ENCODE peak calls at places on chromosomes 4 and X, in six cellular contexts. S is K562, C is GM12892, R is HepG2, D is H1, B is GM12878. A is an unnamed sample.

GRCh38 chr4:74114234-74114633 is 15.2 kb upstream of the CXCL2 start:
- DNase-seq in S (no peak), C (no peak), R (no peak), D (no peak), B (no peak), A (no peak)

GRCh38 chr4:145887241-145887964 is 51.2 kb downstream of the ZNF827 start:
- DNase-seq in S (no peak), C (no peak), R (no peak), D (peak), B (no peak), A (no peak)

GRCh38 chr4:25076625-25077413 is 46.1 kb upstream of the LGI2 start:
- DNase-seq in S (no peak), C (no peak), R (no peak), D (no peak), B (no peak), A (no peak)

GRCh38 chrX:29693912-29694311 is 521.5 kb upstream of the MAGEB2 start:
- DNase-seq in S (no peak), C (no peak), R (no peak), D (no peak), B (no peak), A (no peak)

GRCh38 chrX:39907964-39908616 is 189.7 kb downstream of the BCOR start:
- DNase-seq in S (no peak), C (no peak), R (peak), D (no peak), B (no peak), A (no peak)

GRCh38 chr4:15368906-15369305 is 58.9 kb upstream of the C1QTNF7 start:
- DNase-seq in S (no peak), C (no peak), R (no peak), D (no peak), B (no peak), A (no peak)

GRCh38 chrX:3820170-3820569 is 106.7 kb upstream of the PRKX start:
- DNase-seq in S (no peak), C (no peak), R (no peak), D (no peak), B (no peak), A (no peak)

GRCh38 chrX:64313624-64314023 is 81.6 kb downstream of the MTMR8 start:
- DNase-seq in S (no peak), C (no peak), R (no peak), D (no peak), B (no peak), A (no peak)

GRCh38 chrX:129461801-129462456 is 61.4 kb downstream of the SMARCA1 start:
- DNase-seq in S (no peak), C (no peak), R (no peak), D (no peak), B (no peak), A (no peak)

GRCh38 chr4:26031704-26032103 is 117.7 kb downstream of the SMIM20 start:
- DNase-seq in S (no peak), C (no peak), R (peak), D (no peak), B (no peak), A (no peak)

GRCh38 chr4:123037809-123038208 is 115.4 kb upstream of the NUDT6 start:
- DNase-seq in S (no peak), C (no peak), R (peak), D (no peak), B (no peak), A (no peak)

GRCh38 chr4:48813984-48814383 is 16.9 kb upstream of the OCIAD1 start:
- DNase-seq in S (no peak), C (no peak), R (no peak), D (no peak), B (no peak), A (peak)

GRCh38 chrX:21974011-21974385 is 33.5 kb downstream of the SMS start:
- DNase-seq in S (no peak), C (no peak), R (no peak), D (no peak), B (peak), A (no peak)

DNA sequence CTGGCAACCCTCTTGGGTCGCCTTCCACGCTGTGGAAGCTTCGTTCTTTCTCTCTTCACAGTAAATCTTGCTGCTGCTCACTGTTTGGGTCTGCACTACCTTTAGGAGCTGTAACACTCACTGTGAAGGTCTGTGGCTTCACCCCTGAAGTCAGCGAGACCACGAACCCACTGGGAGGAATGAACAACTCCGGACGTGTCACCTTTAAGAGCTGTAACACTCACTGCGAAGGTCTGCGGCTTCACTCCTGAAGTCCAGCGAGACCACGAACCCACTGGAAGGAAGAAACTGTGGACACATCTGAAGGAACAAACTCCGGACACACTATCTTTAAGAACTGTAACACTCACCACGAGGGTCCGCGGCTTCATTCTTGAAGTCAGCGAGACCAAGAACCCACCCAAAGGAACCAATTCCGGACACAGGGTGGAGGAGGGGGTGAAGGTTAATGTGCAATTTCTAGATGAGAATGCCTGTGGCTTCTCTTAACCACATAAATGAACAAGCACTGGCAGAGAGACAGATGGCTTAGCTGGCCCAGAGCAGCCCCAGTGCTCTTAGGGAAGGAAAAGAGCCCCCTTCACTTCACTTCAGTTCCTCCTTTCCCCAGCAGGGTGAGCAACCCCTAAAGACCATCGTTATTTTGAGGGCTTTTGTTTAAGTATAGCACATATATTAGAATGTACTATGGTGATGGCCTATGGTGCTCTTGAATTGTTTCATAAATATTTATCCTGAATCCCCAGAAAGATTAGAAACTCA is 73.0 kb downstream of the LUZP4 start:
- DNase-seq in S (no peak), C (no peak), R (no peak), D (no peak), B (no peak), A (no peak)
- TF ChIP-seq TAF1 in S (no peak), C (no peak), R (no peak), D (no peak), B (no peak), A (no peak)

GRCh38 chr4:42326524-42326923 is 70.8 kb upstream of the SHISA3 start:
- DNase-seq in S (no peak), C (no peak), R (no peak), D (no peak), B (no peak), A (no peak)
- TF ChIP-seq POLR2AphosphoS5 in S (no peak), C (no peak), R (no peak), D (no peak), B (no peak), A (no peak)

GRCh38 chrX:53433651-53434639 is at the start of gene HSD17B10:
- DNase-seq in S (peak), C (peak), R (peak), D (no peak), B (peak), A (peak)
- TF ChIP-seq POLR2A in S (peak), C (peak), R (peak), D (peak), B (peak), A (peak)

DNA sequence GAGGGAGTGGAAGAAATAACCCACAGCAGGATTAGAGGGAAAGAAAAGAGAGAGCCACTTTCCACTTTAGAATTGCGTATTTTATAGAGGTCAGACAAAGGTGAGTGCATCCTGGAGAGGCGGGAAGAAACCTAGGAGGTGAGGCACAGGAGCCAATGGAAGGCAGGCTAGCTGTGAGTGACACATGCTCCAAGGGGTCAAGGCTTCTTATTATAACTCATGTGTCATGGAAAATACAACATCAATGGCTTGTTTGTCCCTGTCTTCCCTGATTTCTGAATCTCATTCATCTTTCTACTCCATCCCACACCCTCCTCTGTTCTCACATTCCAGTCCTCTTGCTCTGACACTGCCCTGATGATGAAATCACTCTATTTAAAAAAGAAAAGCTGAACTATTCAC is 14.4 kb downstream of the ANXA3 start:
- DNase-seq in S (no peak), C (no peak), R (peak), D (no peak), B (no peak), A (no peak)
- TF ChIP-seq TAF1 in S (no peak), C (no peak), R (no peak), D (no peak), B (no peak), A (no peak)

GRCh38 chrX:19344207-19344534 is 444 bp downstream of the PDHA1 start:
- DNase-seq in S (no peak), C (no peak), R (no peak), D (no peak), B (no peak), A (no peak)
- TF ChIP-seq POLR2AphosphoS5 in S (no peak), C (no peak), R (no peak), D (no peak), B (no peak), A (no peak)

DNA sequence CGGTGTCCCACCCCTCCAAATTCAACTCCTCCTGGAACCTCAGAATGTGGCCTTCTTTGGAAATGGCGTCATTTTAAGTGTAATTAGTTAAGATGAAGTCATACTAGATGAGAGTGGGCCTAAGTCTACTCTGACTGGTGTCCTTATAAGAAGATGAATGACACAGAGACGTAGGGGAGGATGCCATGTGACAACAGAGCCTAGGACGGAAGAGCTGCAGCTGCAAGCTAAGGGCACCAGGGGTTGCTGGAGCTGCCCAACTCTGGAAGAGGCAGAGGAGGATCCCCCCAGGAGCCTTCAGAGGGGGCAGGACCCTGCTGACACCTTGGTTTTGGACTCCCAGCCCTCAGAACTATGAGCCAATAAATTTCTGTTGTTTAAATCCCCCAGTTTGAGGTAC is 115.1 kb downstream of the STK32B start:
- DNase-seq in S (no peak), C (no peak), R (no peak), D (no peak), B (no peak), A (no peak)
- TF ChIP-seq POLR2A in S (no peak), C (no peak), R (no peak), D (no peak), B (no peak), A (no peak)

GRCh38 chr4:75512336-75513211 is 1.6 kb downstream of the RCHY1 start:
- DNase-seq in S (peak), C (no peak), R (peak), D (no peak), B (peak), A (no peak)
- TF ChIP-seq TAF1 in S (no peak), C (no peak), R (no peak), D (no peak), B (no peak), A (no peak)